ENCODE peak calls at places on chromosomes 1 and 21, in seven cellular contexts. Q is activated naive CD8-positive, alpha-beta T cell treated with anti-CD3 and anti-CD28 coated beads, Interleukin-2, amount 50 U/mL, for 16 hours; W is stimulated activated naive CD4-positive, alpha-beta T cell; J is RPMI8226; C is SHP77; X is stimulated activated CD8-positive, alpha-beta memory T cell treated with anti-CD3 and anti-CD28 coated beads, Interleukin-2, amount 100 ng/mL, for 1 hour; R is fibroblast of lung. Y is an unnamed sample.

GRCh38 chr21:46038871-46039397 is 57.4 kb downstream of the COL6A1 start:
- DNase-seq in X (no peak), Q (no peak), W (no peak), R (peak), J (no peak), C (no peak), Y (no peak)

GRCh38 chr1:26530898-26531598 is 1.5 kb downstream of the RPS6KA1 start:
- DNase-seq in J (peak), C (peak), X (no peak), W (no peak), Q (no peak), R (peak), Y (no peak)

GRCh38 chr1:159924025-159924790 is 1.1 kb downstream of the TAGLN2 start:
- DNase-seq in J (peak), R (peak), W (peak), Q (peak), C (peak), X (peak), Y (peak)

GRCh38 chr1:109116286-109116685 is 2.4 kb downstream of the ELAPOR1 start:
- DNase-seq in C (no peak), J (no peak), X (no peak), R (no peak), W (no peak), Q (no peak), Y (no peak)

GRCh38 chr1:193458628-193459027 is 272.2 kb upstream of the B3GALT2 start:
- DNase-seq in R (no peak), J (no peak), X (no peak), Q (no peak), W (no peak), C (no peak), Y (no peak)

GRCh38 chr1:160781129-160781808 is 14.7 kb upstream of the LY9 start:
- DNase-seq in J (peak), W (no peak), R (no peak), X (no peak), Q (no peak), C (no peak), Y (no peak)

GRCh38 chr1:55618203-55618602 is 403.0 kb upstream of the USP24 start:
- DNase-seq in W (no peak), X (no peak), R (no peak), C (no peak), Q (no peak), J (no peak), Y (no peak)

GRCh38 chr1:48600182-48600581 is 128.2 kb upstream of the SPATA6 start:
- DNase-seq in Q (no peak), J (no peak), C (no peak), R (no peak), X (no peak), W (no peak), Y (no peak)

GRCh38 chr1:40755052-40755451 is 28.5 kb upstream of the KCNQ4 start:
- DNase-seq in W (no peak), Q (no peak), C (no peak), R (peak), J (no peak), X (no peak), Y (no peak)

GRCh38 chr1:7526196-7526866 is 244.8 kb upstream of the VAMP3 start:
- DNase-seq in X (no peak), R (no peak), W (no peak), Q (no peak), C (no peak), J (no peak), Y (no peak)

GRCh38 chr1:150613061-150613920 is 16.1 kb downstream of the ENSA start:
- DNase-seq in W (no peak), Q (peak), J (peak), X (no peak), R (peak), C (peak), Y (no peak)

GRCh38 chr1:227440167-227440566 is 121.9 kb upstream of the CDC42BPA start:
- DNase-seq in Q (no peak), X (no peak), C (no peak), R (no peak), W (no peak), J (no peak), Y (no peak)

GRCh38 chr21:31905444-31906400 is 32.9 kb downstream of the HUNK start:
- DNase-seq in R (no peak), X (no peak), C (no peak), J (no peak), W (no peak), Q (no peak), Y (no peak)

GRCh38 chr1:154431586-154432373 is 26.6 kb downstream of the IL6R start:
- DNase-seq in C (no peak), X (no peak), Q (no peak), J (no peak), R (peak), W (no peak), Y (no peak)

GRCh38 chr1:244087611-244088010 is 36.5 kb downstream of the ZBTB18 start:
- DNase-seq in J (no peak), R (no peak), C (no peak), W (no peak), X (no peak), Q (no peak), Y (no peak)

GRCh38 chr1:167713330-167714081 is 8.3 kb upstream of the MPZL1 start:
- DNase-seq in X (no peak), C (peak), W (peak), Q (no peak), J (peak), R (peak), Y (no peak)

GRCh38 chr1:45348020-45348419 is 7.8 kb upstream of the MUTYH start:
- DNase-seq in X (no peak), Q (no peak), J (no peak), W (no peak), C (no peak), R (no peak), Y (no peak)

GRCh38 chr21:41877901-41878830 is 978 bp downstream of the PRDM15 start:
- DNase-seq in J (peak), W (peak), C (no peak), Q (no peak), R (peak), X (no peak), Y (no peak)

GRCh38 chr1:238063454-238063853 is 172.7 kb upstream of the ZP4 start:
- DNase-seq in W (no peak), R (peak), Q (no peak), C (peak), X (no peak), J (peak), Y (no peak)

GRCh38 chr1:77168358-77168757 is 50.9 kb downstream of the PIGK start:
- DNase-seq in J (no peak), W (no peak), X (no peak), C (no peak), R (peak), Q (no peak), Y (no peak)